ENCODE peak calls at places on chromosome 6, in nine cellular contexts. U, O, Z, J, E, W, F, I and Y are unnamed samples.
A peak's percentile ranks its signal among the peaks of the same experiment; 100 is the strongest.

GRCh38 chr6:33824461-33825154 is 20.8 kb upstream of the MLN start:
- DNase-seq in U (no peak), O (no peak), Z (peak; percentile 32), J (no peak), E (peak; percentile 19), W (no peak), F (no peak), I (no peak), Y (no peak)

GRCh38 chr6:90328004-90328403 is 31.4 kb upstream of the BACH2 start:
- DNase-seq in U (no peak), O (no peak), Z (no peak), J (no peak), E (no peak), W (peak; percentile 65), F (no peak), I (no peak), Y (no peak)

GRCh38 chr6:38136547-38136946 is 317.0 kb downstream of the ZFAND3 start:
- DNase-seq in U (no peak), O (no peak), Z (no peak), J (no peak), E (no peak), W (no peak), F (no peak), I (no peak), Y (no peak)

GRCh38 chr6:18380165-18380564 is 7.0 kb upstream of the RNF144B start:
- DNase-seq in U (no peak), O (no peak), Z (no peak), J (no peak), E (no peak), W (no peak), F (no peak), I (no peak), Y (no peak)

GRCh38 chr6:30759575-30760239 is 15.4 kb upstream of the IER3 start:
- DNase-seq in U (no peak), O (no peak), Z (no peak), J (no peak), E (no peak), W (peak; percentile 68), F (no peak), I (no peak), Y (no peak)

GRCh38 chr6:5997420-5998093 is 9.2 kb downstream of the NRN1 start:
- DNase-seq in U (no peak), O (no peak), Z (no peak), J (no peak), E (peak; percentile 11), W (no peak), F (no peak), I (no peak), Y (peak; percentile 60)

GRCh38 chr6:142756215-142756630 is 188.8 kb downstream of the HIVEP2 start:
- DNase-seq in U (no peak), O (no peak), Z (no peak), J (no peak), E (no peak), W (peak; percentile 30), F (no peak), I (no peak), Y (no peak)

GRCh38 chr6:79543411-79543810 is 6.2 kb upstream of the LCA5 start:
- DNase-seq in U (no peak), O (no peak), Z (no peak), J (no peak), E (no peak), W (no peak), F (no peak), I (no peak), Y (no peak)

GRCh38 chr6:108555399-108556052 is 5.2 kb upstream of the FOXO3 start:
- DNase-seq in U (no peak), O (no peak), Z (no peak), J (no peak), E (peak; percentile 27), W (peak; percentile 25), F (peak; percentile 63), I (no peak), Y (no peak)

GRCh38 chr6:128696651-128697391 is 176.4 kb upstream of the PTPRK start:
- DNase-seq in U (no peak), O (no peak), Z (no peak), J (no peak), E (no peak), W (peak; percentile 68), F (no peak), I (no peak), Y (no peak)

GRCh38 chr6:135936606-135937005 is 85.1 kb downstream of the PDE7B start:
- DNase-seq in U (no peak), O (no peak), Z (no peak), J (no peak), E (no peak), W (peak; percentile 76), F (no peak), I (no peak), Y (no peak)

GRCh38 chr6:1574083-1574761 is 35.5 kb upstream of the FOXC1 start:
- DNase-seq in U (no peak), O (no peak), Z (no peak), J (no peak), E (no peak), W (no peak), F (no peak), I (no peak), Y (no peak)

GRCh38 chr6:151721671-151722070 is 85.8 kb upstream of the ESR1 start:
- DNase-seq in U (no peak), O (no peak), Z (no peak), J (no peak), E (no peak), W (no peak), F (no peak), I (no peak), Y (no peak)

GRCh38 chr6:46062312-46062711 is 46.7 kb upstream of the CLIC5 start:
- DNase-seq in U (no peak), O (no peak), Z (no peak), J (no peak), E (no peak), W (peak; percentile 15), F (no peak), I (no peak), Y (no peak)

GRCh38 chr6:155417454-155417853 is 38.2 kb downstream of the NOX3 start:
- DNase-seq in U (no peak), O (no peak), Z (no peak), J (no peak), E (no peak), W (peak; percentile 9), F (no peak), I (no peak), Y (no peak)

GRCh38 chr6:155418017-155418749 is 37.5 kb downstream of the NOX3 start:
- DNase-seq in U (no peak), O (no peak), Z (no peak), J (peak; percentile 30), E (peak; percentile 48), W (peak; percentile 67), F (peak; percentile 30), I (peak; percentile 68), Y (no peak)

GRCh38 chr6:155415953-155416352 is 39.7 kb downstream of the NOX3 start:
- DNase-seq in U (no peak), O (no peak), Z (no peak), J (no peak), E (no peak), W (no peak), F (no peak), I (no peak), Y (no peak)

GRCh38 chr6:155420492-155420891 is 35.1 kb downstream of the NOX3 start:
- DNase-seq in U (no peak), O (no peak), Z (no peak), J (no peak), E (no peak), W (no peak), F (no peak), I (no peak), Y (no peak)

DNA sequence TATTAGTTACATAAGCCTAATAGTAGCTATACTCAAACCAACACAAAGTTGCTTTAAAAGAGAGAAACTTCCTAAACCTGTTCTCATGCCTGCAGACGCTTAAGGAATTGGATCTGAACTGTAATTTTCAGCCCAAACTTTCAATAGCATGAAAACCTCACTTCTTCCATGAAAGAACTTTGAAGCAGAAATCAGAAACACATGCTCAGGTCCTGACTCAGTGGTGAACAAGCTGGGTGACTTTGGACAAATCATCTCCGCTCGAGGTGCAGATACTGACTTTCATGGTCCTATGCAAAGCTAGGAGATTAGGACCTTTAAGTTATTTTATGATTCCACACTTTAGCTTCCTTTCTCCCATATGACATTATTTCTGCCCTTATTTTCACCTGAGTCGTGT is 36.5 kb downstream of the NOX3 start:
- DNase-seq in U (no peak), O (no peak), Z (no peak), J (no peak), E (no peak), W (no peak), F (no peak), I (no peak), Y (no peak)
- H3K27ac ChIP-seq in U (no peak overlapping the region), O (no peak overlapping the region), Z (no peak overlapping the region), J (no peak overlapping the region), E (no peak overlapping the region), W (no peak overlapping the region), F (no peak overlapping the region), I (peak overlapping the region; percentile 79), Y (no peak overlapping the region)

GRCh38 chr6:26249959-26250805 is 114.8 kb upstream of the BTN3A2 start:
- DNase-seq in U (peak; percentile 76), O (no peak), Z (peak; percentile 59), J (no peak), E (peak; percentile 29), W (no peak), F (no peak), I (peak; percentile 97), Y (no peak)
- TF ChIP-seq CTCF in U (no peak), O (no peak), Z (no peak), J (no peak), E (no peak), W (peak; percentile 56), F (peak; percentile 15), I (peak; percentile 56), Y (no peak)

GRCh38 chr6:43505718-43506117 is 4.4 kb downstream of the LRRC73 start:
- DNase-seq in U (no peak), O (no peak), Z (no peak), J (no peak), E (no peak), W (no peak), F (no peak), I (no peak), Y (no peak)

GRCh38 chr6:43504756-43505593 is 5.2 kb downstream of the LRRC73 start:
- DNase-seq in U (no peak), O (no peak), Z (no peak), J (no peak), E (no peak), W (no peak), F (no peak), I (no peak), Y (no peak)

GRCh38 chr6:43506667-43507471 is 3.3 kb downstream of the LRRC73 start:
- DNase-seq in U (peak; percentile 89), O (peak; percentile 81), Z (peak; percentile 84), J (no peak), E (peak; percentile 81), W (peak; percentile 69), F (peak; percentile 70), I (peak; percentile 51), Y (peak; percentile 91)

GRCh38 chr6:43508481-43509141 is 1.5 kb downstream of the LRRC73 start:
- DNase-seq in U (no peak), O (no peak), Z (no peak), J (no peak), E (no peak), W (no peak), F (no peak), I (no peak), Y (no peak)

GRCh38 chr6:43506171-43506570 is 4.0 kb downstream of the LRRC73 start:
- DNase-seq in U (no peak), O (no peak), Z (no peak), J (no peak), E (no peak), W (no peak), F (no peak), I (no peak), Y (no peak)
- H3K27ac ChIP-seq in U (no peak overlapping the region), O (peak overlapping the region; percentile 52), Z (no peak overlapping the region), J (no peak overlapping the region), E (no peak overlapping the region), W (peak overlapping the region; percentile 36), F (no peak overlapping the region), I (no peak overlapping the region), Y (no peak overlapping the region)

GRCh38 chr6:83536034-83536646 is 23.8 kb downstream of the PRSS35 start:
- DNase-seq in U (no peak), O (peak; percentile 68), Z (peak; percentile 58), J (no peak), E (no peak), W (no peak), F (no peak), I (peak; percentile 8), Y (peak; percentile 50)
- TF ChIP-seq CTCF in U (no peak), O (peak; percentile 37), Z (no peak), J (peak; percentile 63), E (peak; percentile 54), W (peak; percentile 45), F (peak; percentile 41), I (peak; percentile 71), Y (peak; percentile 63)